ENCODE peak calls at places on chromosomes 12 and 14, in eight cellular contexts. L is fibroblast of lung, G is prostate gland, O is sigmoid colon, S is SK-N-SH, R is OCI-LY7, B is psoas muscle, W is IMR-90. F is an unnamed sample.

GRCh38 chr14:75771614-75772013 is 110.6 kb downstream of the TTLL5 start:
- DNase-seq in O (no peak), L (no peak), R (no peak), G (no peak), B (no peak), W (no peak), S (no peak), F (no peak)

GRCh38 chr12:78651755-78652154 is 212.8 kb upstream of the SYT1 start:
- DNase-seq in L (peak), R (no peak), O (no peak), S (peak), W (no peak), G (no peak), B (no peak), F (no peak)

GRCh38 chr12:16526693-16527092 is 79.3 kb downstream of the LMO3 start:
- DNase-seq in O (no peak), W (peak), L (peak), G (no peak), R (no peak), S (no peak), B (no peak), F (no peak)

GRCh38 chr14:91405241-91405721 is 12.3 kb downstream of the CCDC88C start:
- DNase-seq in O (no peak), L (no peak), R (no peak), B (no peak), G (no peak), W (no peak), S (no peak), F (no peak)

GRCh38 chr12:41368006-41368405 is 179.9 kb downstream of the PDZRN4 start:
- DNase-seq in L (no peak), B (no peak), R (peak), W (peak), S (no peak), G (no peak), O (no peak), F (no peak)

GRCh38 chr12:26135010-26135420 is 10.2 kb upstream of the BHLHE41 start:
- DNase-seq in S (no peak), L (peak), W (no peak), R (no peak), B (no peak), G (peak), O (no peak), F (peak)

GRCh38 chr14:90644882-90645281 is 171.3 kb downstream of the TTC7B start:
- DNase-seq in G (no peak), R (no peak), L (peak), O (no peak), B (peak), W (peak), S (no peak), F (no peak)

GRCh38 chr12:52010692-52011601 is 4.2 kb downstream of the TAMALIN start:
- DNase-seq in B (peak), S (peak), G (no peak), W (no peak), O (no peak), R (no peak), L (no peak), F (no peak)

GRCh38 chr12:43277630-43278267 is 274.3 kb downstream of the ADAMTS20 start:
- DNase-seq in O (no peak), B (no peak), W (peak), L (peak), S (no peak), G (no peak), R (no peak), F (no peak)

DNA sequence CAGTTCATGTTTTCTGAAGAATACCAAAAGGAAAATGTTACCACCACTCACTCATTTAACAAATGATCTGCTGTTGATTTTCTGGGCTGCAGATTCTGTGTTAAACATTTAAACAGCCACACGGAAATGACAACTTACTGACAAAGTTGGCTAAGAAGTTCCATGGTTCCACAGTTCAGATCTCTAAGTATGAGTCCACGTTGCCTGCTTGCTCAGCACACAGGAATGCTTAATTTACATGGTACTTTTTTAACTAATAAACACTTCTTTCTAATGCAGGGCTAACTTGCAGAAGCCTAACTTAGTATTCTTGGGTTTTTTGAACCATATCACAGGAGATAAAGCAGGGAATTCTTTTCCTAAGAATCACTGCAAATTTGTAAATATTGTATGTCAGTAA is 34.7 kb downstream of the PTGER2 start:
- DNase-seq in S (no peak), B (no peak), R (no peak), W (peak), O (no peak), G (no peak), L (peak), F (no peak)
- H3K27ac ChIP-seq in S (no peak), B (no peak), R (no peak), W (peak), O (no peak), G (no peak), L (peak), F (no peak)

GRCh38 chr14:24612186-24612585 is 2.7 kb upstream of the GZMH start:
- DNase-seq in B (no peak), G (no peak), L (no peak), W (no peak), R (no peak), O (no peak), S (no peak), F (no peak)
- TF ChIP-seq CTCF in B (no peak), G (no peak), L (no peak), W (no peak), R (no peak), O (no peak), S (no peak), F (no peak)

GRCh38 chr14:60643443-60644402 is 5.6 kb downstream of the SIX1 start:
- DNase-seq in O (no peak), R (no peak), S (no peak), L (no peak), G (peak), W (peak), B (peak), F (no peak)
- H3K27ac ChIP-seq in O (no peak), R (no peak), S (no peak), L (no peak), G (peak), W (peak), B (peak), F (no peak)

GRCh38 chr12:55720894-55721444 is 776 bp downstream of the RDH5 start:
- DNase-seq in W (peak), O (peak), G (peak), S (peak), L (peak), B (peak), R (no peak), F (peak)
- TF ChIP-seq CTCF in W (peak), O (peak), G (peak), S (peak), L (peak), B (peak), R (peak), F (peak)

GRCh38 chr14:95535226-95536021 is 574 bp downstream of the GLRX5 start:
- DNase-seq in G (no peak), S (peak), O (no peak), R (peak), L (no peak), B (peak), W (no peak), F (peak)
- H3K27ac ChIP-seq in G (no peak), S (peak), O (peak), R (peak), L (peak), B (peak), W (peak), F (peak)

F was measured in kidney.